ENCODE peak calls at places on chromosomes 3 and 15, in nine cellular contexts. L is Panc1, M is sigmoid colon, S is GM23338, T is SK-N-SH, B is HepG2, O is transverse colon, G is endothelial cell of umbilical vein, J is suprapubic skin. N is an unnamed sample.

GRCh38 chr3:23830869-23831484 is 25.2 kb downstream of the UBE2E1 start:
- DNase-seq in L (no peak), G (no peak), S (no peak), B (no peak), M (no peak), J (no peak), T (no peak), O (no peak), N (no peak)

GRCh38 chr3:145704020-145704419 is 457.0 kb downstream of the PLOD2 start:
- DNase-seq in J (no peak), T (no peak), O (no peak), B (no peak), M (no peak), S (no peak), L (no peak), G (peak; percentile 36), N (peak; percentile 80)

GRCh38 chr3:30873667-30874066 is 20.8 kb downstream of the GADL1 start:
- DNase-seq in B (no peak), G (no peak), O (no peak), J (no peak), T (no peak), L (no peak), S (no peak), M (no peak), N (no peak)

GRCh38 chr3:114350271-114350670 is 56.4 kb downstream of the TIGIT start:
- DNase-seq in O (no peak), T (no peak), M (no peak), S (no peak), J (no peak), B (no peak), L (no peak), G (no peak), N (no peak)

GRCh38 chr3:49882182-49882581 is 12.5 kb upstream of the CAMKV start:
- DNase-seq in B (no peak), S (no peak), J (no peak), M (no peak), T (no peak), G (no peak), O (no peak), L (no peak), N (no peak)

GRCh38 chr3:5136619-5137429 is 14.7 kb downstream of the ARL8B start:
- DNase-seq in T (peak; percentile 37), B (peak; percentile 49), O (no peak), L (no peak), M (no peak), J (no peak), G (peak; percentile 19), S (peak; percentile 64), N (no peak)

GRCh38 chr15:40756938-40757337 is 1.9 kb upstream of the RMDN3 start:
- DNase-seq in G (no peak), O (no peak), M (no peak), B (no peak), L (no peak), J (no peak), S (no peak), T (peak; percentile 89), N (no peak)

GRCh38 chr3:183317886-183318845 is 65.1 kb downstream of the B3GNT5 start:
- DNase-seq in O (no peak), L (no peak), S (no peak), J (no peak), M (no peak), B (no peak), T (no peak), G (no peak), N (no peak)

GRCh38 chr15:66164788-66165187 is 88.8 kb downstream of the MEGF11 start:
- DNase-seq in L (no peak), S (no peak), M (no peak), B (no peak), O (no peak), J (no peak), G (no peak), T (no peak), N (no peak)

GRCh38 chr3:63478962-63479660 is 173.4 kb upstream of the SNTN start:
- DNase-seq in T (no peak), M (no peak), B (no peak), G (no peak), L (no peak), S (no peak), J (no peak), O (no peak), N (no peak)

GRCh38 chr3:129278970-129279906 is 568 bp downstream of the HMCES start:
- DNase-seq in M (peak; percentile 75), S (peak; percentile 81), L (no peak), O (peak; percentile 47), T (peak; percentile 72), B (peak; percentile 67), J (peak; percentile 72), G (peak; percentile 75), N (no peak)

GRCh38 chr3:35184775-35185174 is 454.6 kb upstream of the ARPP21 start:
- DNase-seq in S (no peak), J (no peak), B (no peak), T (no peak), M (no peak), O (no peak), G (no peak), L (no peak), N (no peak)

DNA sequence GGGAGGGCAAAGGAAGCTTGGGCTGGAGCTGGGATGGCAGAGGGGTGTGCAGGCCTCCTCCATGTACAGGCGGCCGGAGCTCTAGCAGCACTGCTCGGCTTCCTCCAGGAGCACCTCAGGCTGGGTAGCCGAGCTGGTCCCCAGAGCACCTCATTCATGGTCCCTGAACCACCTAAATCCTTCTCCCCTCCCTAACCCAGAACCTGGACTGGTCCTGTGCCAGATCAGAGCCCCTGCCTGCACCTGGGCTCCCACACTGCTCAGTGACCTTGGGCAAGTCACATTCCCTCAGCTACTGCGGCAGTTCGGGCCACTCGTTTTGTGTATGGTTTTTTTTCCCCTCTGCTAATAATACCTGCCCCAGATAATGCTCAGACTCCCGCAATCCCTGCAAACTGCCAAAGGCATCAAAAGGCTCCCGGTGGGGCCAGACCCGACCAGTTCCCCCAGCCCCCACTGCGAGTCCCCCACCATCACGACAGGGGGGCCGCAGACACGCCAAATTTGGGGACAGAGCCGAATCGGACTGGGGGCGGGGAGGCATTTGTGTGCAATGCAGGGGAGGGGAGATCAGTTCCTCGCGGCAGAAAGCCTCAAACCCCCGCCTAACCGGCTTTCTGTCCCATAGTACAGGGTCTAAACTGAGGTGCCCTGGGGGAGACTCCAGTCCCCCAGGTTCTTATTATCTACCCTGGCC is 1.3 kb downstream of the SEMA7A start:
- DNase-seq in M (no peak), J (no peak), S (no peak), O (no peak), L (no peak), B (no peak), G (no peak), T (no peak), N (no peak)
- H3K27ac ChIP-seq in M (no peak overlapping the region), J (no peak overlapping the region), S (no peak overlapping the region), O (no peak overlapping the region), L (peak overlapping the region; percentile 12), B (no peak overlapping the region), G (no peak overlapping the region), T (no peak overlapping the region), N (no peak overlapping the region)

GRCh38 chr15:99504823-99505551 is 60.8 kb upstream of the MEF2A start:
- DNase-seq in J (no peak), L (no peak), O (no peak), M (no peak), S (peak; percentile 12), T (no peak), G (peak; percentile 55), B (peak; percentile 25), N (no peak)

GRCh38 chr15:99508807-99509311 is 56.9 kb upstream of the MEF2A start:
- DNase-seq in L (no peak), B (no peak), T (no peak), G (no peak), S (no peak), M (no peak), O (no peak), J (no peak), N (no peak)

GRCh38 chr15:99507732-99508571 is 57.8 kb upstream of the MEF2A start:
- DNase-seq in B (no peak), M (peak; percentile 80), S (no peak), T (peak; percentile 75), L (no peak), G (no peak), J (no peak), O (no peak), N (no peak)

GRCh38 chr15:99506399-99506798 is 59.4 kb upstream of the MEF2A start:
- DNase-seq in S (no peak), J (no peak), B (no peak), L (no peak), T (no peak), M (no peak), G (no peak), O (no peak), N (no peak)

DNA sequence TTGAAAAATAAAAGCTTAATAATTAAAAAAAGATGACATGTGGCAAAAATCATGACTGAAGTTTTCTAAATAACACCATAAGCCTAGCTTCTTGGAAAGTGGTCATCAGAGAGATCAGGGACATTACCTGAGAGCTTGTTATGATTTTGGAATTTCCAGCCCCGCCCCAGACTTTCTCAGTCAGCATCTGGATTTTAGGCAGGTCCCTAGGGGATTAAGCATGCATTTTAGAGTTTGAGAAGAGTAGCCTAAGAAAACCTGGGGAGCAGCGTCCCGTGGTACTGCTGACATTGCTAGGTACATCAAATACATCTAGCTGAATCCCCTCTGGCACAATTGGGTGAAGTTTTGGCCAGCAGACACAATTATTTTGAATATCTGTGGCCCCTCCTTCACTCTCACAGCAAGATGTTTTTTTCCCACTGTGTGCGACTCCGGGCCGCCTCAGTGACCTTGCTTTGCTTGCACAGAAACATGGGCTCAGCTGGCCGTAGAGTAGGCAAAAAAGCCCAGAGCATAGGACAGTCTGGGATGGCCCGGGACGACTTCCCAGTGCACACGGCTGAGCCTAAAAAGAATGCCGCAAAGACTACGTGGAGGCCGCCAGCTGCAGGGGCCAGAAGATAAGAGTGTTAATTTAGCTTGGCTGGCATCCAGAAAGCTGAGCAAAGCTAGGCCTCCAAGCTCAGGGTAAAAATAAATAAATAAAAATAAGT is 58.6 kb upstream of the MEF2A start:
- DNase-seq in L (no peak), O (no peak), S (no peak), G (peak; percentile 82), M (no peak), B (peak; percentile 21), J (no peak), T (peak; percentile 72), N (no peak)
- H3K4me3 ChIP-seq in L (peak overlapping the region; percentile 25), O (no peak overlapping the region), S (no peak overlapping the region), G (no peak overlapping the region), M (no peak overlapping the region), B (peak overlapping the region; percentile 6), J (peak overlapping the region; percentile 1), T (no peak overlapping the region), N (no peak overlapping the region)

GRCh38 chr3:14423197-14423743 is 20.9 kb downstream of the SLC6A6 start:
- DNase-seq in S (no peak), J (no peak), B (peak; percentile 82), L (no peak), O (peak; percentile 58), M (no peak), G (no peak), T (no peak), N (no peak)
- TF ChIP-seq POLR2AphosphoS5 in S (no peak), J (no peak), B (no peak), L (no peak), O (no peak), M (no peak), G (no peak), T (no peak), N (no peak)

DNA sequence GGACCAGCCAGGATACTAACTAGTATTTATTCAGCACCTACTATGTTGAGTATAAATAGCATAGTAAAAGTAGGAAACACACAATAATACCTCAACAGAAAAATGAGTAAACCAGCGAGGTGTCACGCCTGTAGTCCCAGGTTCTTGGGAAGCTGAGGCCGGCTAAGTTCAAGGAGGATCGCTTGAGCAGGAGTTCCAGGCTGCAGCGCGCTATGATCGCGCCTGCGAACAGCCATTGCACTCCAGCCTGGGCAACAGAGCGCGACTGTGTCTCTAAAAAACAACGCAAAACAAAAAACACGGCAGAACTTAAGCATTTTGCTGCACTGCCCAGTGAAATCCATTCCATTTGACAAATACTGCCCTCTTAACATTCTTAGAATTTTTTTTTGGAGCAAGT is 1.3 kb upstream of the DENND6A start:
- DNase-seq in O (no peak), J (no peak), G (no peak), T (no peak), M (no peak), B (no peak), S (no peak), L (no peak), N (no peak)
- H3K27ac ChIP-seq in O (no peak overlapping the region), J (no peak overlapping the region), G (no peak overlapping the region), T (no peak overlapping the region), M (no peak overlapping the region), B (no peak overlapping the region), S (no peak overlapping the region), L (peak overlapping the region; percentile 79), N (no peak overlapping the region)

N was measured in SK-N-MC.